ENCODE peak calls at places on chromosomes 1 and 21, in four cellular contexts. S is astrocyte, D is heart right ventricle, P is endothelial cell of umbilical vein. W is an unnamed sample.

GRCh38 chr1:66944330-66945274 is 19.8 kb downstream of the MIER1 start:
- DNase-seq in S (peak; percentile 84), D (no peak), P (peak; percentile 80), W (no peak)

GRCh38 chr1:106080608-106081325 is 975.7 kb upstream of the PRMT6 start:
- DNase-seq in S (no peak), D (no peak), P (no peak), W (no peak)

GRCh38 chr1:164836614-164837018 is 277.6 kb downstream of the PBX1 start:
- DNase-seq in S (no peak), D (peak; percentile 20), P (no peak), W (no peak)

GRCh38 chr1:237681210-237681609 is 209.5 kb downstream of the ZP4 start:
- DNase-seq in S (no peak), D (no peak), P (no peak), W (no peak)

GRCh38 chr1:1794999-1795398 is 16.7 kb upstream of the NADK start:
- DNase-seq in S (no peak), D (no peak), P (no peak), W (no peak)

GRCh38 chr1:111399792-111400610 is 27.5 kb downstream of the OVGP1 start:
- DNase-seq in S (peak; percentile 4), D (no peak), P (peak; percentile 46), W (peak; percentile 29)

GRCh38 chr1:12436817-12437599 is 181.0 kb downstream of the DHRS3 start:
- DNase-seq in S (peak; percentile 88), D (no peak), P (peak; percentile 45), W (no peak)

GRCh38 chr1:241475688-241476087 is 43.9 kb downstream of the FH start:
- DNase-seq in S (no peak), D (no peak), P (peak; percentile 51), W (no peak)

GRCh38 chr1:167344112-167344511 is 123.4 kb downstream of the POU2F1 start:
- DNase-seq in S (peak; percentile 92), D (no peak), P (no peak), W (no peak)

GRCh38 chr1:235942979-235943575 is 76.4 kb upstream of the LYST start:
- DNase-seq in S (no peak), D (no peak), P (no peak), W (no peak)

GRCh38 chr1:201886103-201886885 is 2.4 kb upstream of the SHISA4 start:
- DNase-seq in S (peak; percentile 25), D (no peak), P (no peak), W (no peak)

GRCh38 chr1:156496211-156496761 is 4.3 kb downstream of the MEF2D start:
- DNase-seq in S (no peak), D (no peak), P (no peak), W (no peak)

GRCh38 chr1:37038079-37038702 is 3.9 kb upstream of the GRIK3 start:
- DNase-seq in S (no peak), D (no peak), P (no peak), W (no peak)

GRCh38 chr1:240508950-240509349 is 103.0 kb downstream of the GREM2 start:
- DNase-seq in S (no peak), D (no peak), P (no peak), W (no peak)

GRCh38 chr1:117077267-117077666 is 17.1 kb downstream of the TTF2 start:
- DNase-seq in S (peak; percentile 97), D (no peak), P (peak; percentile 90), W (no peak)

GRCh38 chr1:28118640-28119307 is 30.4 kb upstream of the EYA3 start:
- DNase-seq in S (no peak), D (no peak), P (no peak), W (no peak)

GRCh38 chr1:182032251-182032650 is 29.3 kb downstream of the ZNF648 start:
- DNase-seq in S (no peak), D (no peak), P (no peak), W (no peak)

GRCh38 chr1:1169429-1170214 is 4.1 kb upstream of the TTLL10 start:
- DNase-seq in S (no peak), D (peak; percentile 7), P (no peak), W (no peak)

GRCh38 chr1:211371406-211372105 is 44.9 kb downstream of the TRAF5 start:
- DNase-seq in S (peak; percentile 73), D (no peak), P (peak; percentile 86), W (no peak)

GRCh38 chr21:28294046-28294445 is 698.6 kb downstream of the LTN1 start:
- DNase-seq in S (peak; percentile 52), D (no peak), P (peak; percentile 57), W (no peak)

GRCh38 chr1:170145691-170146676 is at the start of gene NTMT2:
- DNase-seq in S (peak; percentile 52), D (peak; percentile 61), P (no peak), W (no peak)

GRCh38 chr1:113109908-113110554 is 37.0 kb downstream of the LRIG2 start:
- DNase-seq in S (peak; percentile 97), D (no peak), P (peak; percentile 49), W (no peak)

GRCh38 chr1:242524571-242525359 is at the start of gene PLD5:
- DNase-seq in S (no peak), D (no peak), P (no peak), W (no peak)

GRCh38 chr1:46466477-46467182 is 23.0 kb upstream of the DMBX1 start:
- DNase-seq in S (no peak), D (peak; percentile 39), P (no peak), W (no peak)
- H3K4me1 ChIP-seq in S (peaks cover 8% of the 10 kb centered on the region), D (peaks cover 11% of the 10 kb centered on the region), P (peaks cover 3% of the 10 kb centered on the region), W (peaks cover 4% of the 10 kb centered on the region)

GRCh38 chr1:205316179-205316578 is 5.4 kb downstream of the NUAK2 start:
- DNase-seq in S (no peak), D (no peak), P (no peak), W (no peak)
- H3K4me1 ChIP-seq in S (peaks cover 56% of the 10 kb centered on the region), D (peaks cover 66% of the 10 kb centered on the region), P (peaks cover 31% of the 10 kb centered on the region), W (peaks cover 83% of the 10 kb centered on the region)

GRCh38 chr1:46130144-46130543 is 2.3 kb downstream of the PIK3R3 start:
- DNase-seq in S (no peak), D (no peak), P (peak; percentile 32), W (no peak)
- H3K4me1 ChIP-seq in S (peaks cover 14% of the 10 kb centered on the region), D (peaks cover 54% of the 10 kb centered on the region), P (peaks cover 21% of the 10 kb centered on the region), W (peaks cover 17% of the 10 kb centered on the region)

DNA sequence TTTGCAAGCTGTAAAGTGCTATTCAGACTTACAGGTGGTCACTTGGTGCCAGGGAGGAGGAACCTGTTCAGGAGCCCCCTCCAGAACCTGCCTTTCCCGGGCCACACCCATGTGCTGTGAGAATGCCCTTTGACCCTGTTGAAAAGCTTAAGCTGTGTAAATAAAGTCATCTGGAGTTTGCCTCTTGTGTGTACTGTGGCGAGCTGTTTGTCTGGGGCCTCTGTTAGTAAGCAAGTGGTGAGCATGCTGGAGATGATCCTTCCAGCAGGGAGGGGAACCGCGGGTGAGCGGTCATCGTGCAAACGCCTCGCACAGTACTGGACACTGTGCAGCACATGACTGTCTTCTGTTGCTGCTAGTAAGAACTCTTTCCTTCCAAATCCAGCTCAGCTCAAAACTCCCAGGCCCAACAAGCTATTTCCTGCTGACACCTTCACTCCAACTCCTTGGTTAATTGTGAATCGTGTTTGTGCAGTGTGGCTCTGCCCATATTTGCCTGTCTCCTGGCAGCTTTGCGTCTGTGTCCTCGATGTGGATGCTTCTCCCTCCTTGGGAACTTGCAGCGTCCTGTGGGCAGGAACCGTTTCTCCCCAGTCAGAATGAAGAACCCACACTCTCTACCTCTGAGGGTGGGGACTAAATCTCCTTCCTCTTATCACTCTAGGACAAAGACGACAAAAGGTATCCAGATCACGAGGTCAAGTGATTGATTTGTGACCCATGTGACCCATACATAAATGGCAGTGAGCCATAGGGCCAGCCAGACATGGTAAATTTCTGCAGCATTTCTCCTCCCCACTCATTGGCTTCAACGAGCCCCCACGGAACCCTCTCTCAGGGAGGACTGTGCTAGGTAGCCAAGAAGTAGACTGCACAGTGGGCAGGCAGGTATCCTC is 13.9 kb upstream of the BTG2 start:
- DNase-seq in S (no peak), D (no peak), P (no peak), W (no peak)
- H3K4me1 ChIP-seq in S (peaks cover 8% of the 10 kb centered on the region), D (peaks cover 51% of the 10 kb centered on the region), P (peaks cover 15% of the 10 kb centered on the region), W (peaks cover 52% of the 10 kb centered on the region)

DNA sequence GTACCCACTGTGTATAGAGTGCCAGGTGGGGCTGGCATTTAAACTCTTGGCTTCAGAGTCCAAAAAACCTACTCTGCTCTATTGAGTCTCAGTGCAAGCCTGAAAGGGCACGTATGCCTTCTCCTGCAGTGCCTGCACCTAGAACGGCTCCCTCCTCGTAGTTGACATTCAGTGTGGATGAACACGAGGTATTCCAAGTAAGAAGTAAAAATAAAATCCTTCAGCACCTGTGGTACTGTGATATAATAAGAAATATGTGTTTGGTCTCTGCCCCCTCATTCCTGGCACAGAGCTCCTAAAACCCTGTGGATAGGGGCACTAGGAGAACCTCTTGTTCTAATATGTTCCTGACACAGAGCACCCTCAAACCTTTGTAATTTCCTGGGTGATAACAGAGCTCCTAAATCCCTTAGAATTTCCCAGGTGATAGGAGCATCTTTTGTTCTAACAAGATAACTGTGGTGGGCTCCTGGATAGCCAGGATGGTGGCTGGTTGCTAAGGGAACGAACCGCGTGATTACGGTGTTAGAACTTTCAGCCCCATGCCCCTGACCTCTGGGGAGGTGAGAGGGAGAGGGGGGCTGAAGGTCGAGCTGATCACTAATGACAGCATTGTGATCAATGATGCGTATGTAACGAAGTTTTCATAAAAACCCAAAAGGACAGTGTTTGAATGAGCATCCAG is 16.8 kb downstream of the UCK2 start:
- DNase-seq in S (no peak), D (no peak), P (no peak), W (no peak)
- H3K4me1 ChIP-seq in S (peaks cover 25% of the 10 kb centered on the region), D (peaks cover 20% of the 10 kb centered on the region), P (peaks cover 23% of the 10 kb centered on the region), W (peaks cover 16% of the 10 kb centered on the region)

W was measured in CD4-positive, alpha-beta memory T cell.